ENCODE peak calls at places on chromosome 17, in eight cellular contexts. Q is NT2/D1, Z is uterus, O is dorsolateral prefrontal cortex, I is lower leg skin, J is AG09309, V is pancreas, N is heart right ventricle. S is an unnamed sample.

GRCh38 chr17:50047083-50047482 is 8.8 kb upstream of the ITGA3 start:
- DNase-seq in Q (no peak), Z (no peak), O (no peak), I (no peak), J (no peak), V (no peak), N (no peak), S (no peak)

GRCh38 chr17:37701424-37702020 is 43.3 kb downstream of the HNF1B start:
- DNase-seq in Q (no peak), Z (no peak), O (no peak), I (no peak), J (no peak), V (peak), N (peak), S (peak)

GRCh38 chr17:62703269-62703775 is 75.9 kb downstream of the MRC2 start:
- DNase-seq in Q (no peak), Z (peak), O (no peak), I (no peak), J (no peak), V (no peak), N (no peak), S (peak)

GRCh38 chr17:5011928-5012327 is 14.2 kb downstream of the KIF1C start:
- DNase-seq in Q (no peak), Z (no peak), O (no peak), I (no peak), J (no peak), V (no peak), N (no peak), S (no peak)

GRCh38 chr17:29594441-29595090 is 1.6 kb downstream of the ANKRD13B start:
- DNase-seq in Q (no peak), Z (peak), O (no peak), I (no peak), J (no peak), V (no peak), N (no peak), S (no peak)

GRCh38 chr17:81563861-81564586 is 11.9 kb upstream of the FAAP100 start:
- DNase-seq in Q (no peak), Z (no peak), O (no peak), I (no peak), J (peak), V (no peak), N (no peak), S (no peak)

GRCh38 chr17:74892974-74893911 is at the start of gene FADS6:
- DNase-seq in Q (no peak), Z (no peak), O (no peak), I (no peak), J (no peak), V (no peak), N (no peak), S (no peak)

GRCh38 chr17:82752371-82753200 is 721 bp downstream of the TBCD start:
- DNase-seq in Q (no peak), Z (no peak), O (no peak), I (no peak), J (no peak), V (peak), N (peak), S (peak)

GRCh38 chr17:15334266-15334665 is 7.1 kb downstream of the TEKT3 start:
- DNase-seq in Q (no peak), Z (no peak), O (no peak), I (no peak), J (no peak), V (no peak), N (no peak), S (no peak)

GRCh38 chr17:62869885-62870580 is 61.9 kb upstream of the MARCHF10 start:
- DNase-seq in Q (peak), Z (no peak), O (no peak), I (no peak), J (no peak), V (no peak), N (no peak), S (no peak)

GRCh38 chr17:30812218-30813177 is 12.0 kb downstream of the CRLF3 start:
- DNase-seq in Q (no peak), Z (no peak), O (no peak), I (no peak), J (no peak), V (no peak), N (no peak), S (no peak)

GRCh38 chr17:39134878-39135277 is 16.6 kb downstream of the PLXDC1 start:
- DNase-seq in Q (no peak), Z (no peak), O (no peak), I (no peak), J (no peak), V (no peak), N (no peak), S (no peak)

GRCh38 chr17:50675627-50676026 is 32.1 kb downstream of the ANKRD40 start:
- DNase-seq in Q (no peak), Z (no peak), O (no peak), I (peak), J (no peak), V (peak), N (no peak), S (no peak)

GRCh38 chr17:2416010-2416734 is 15.3 kb upstream of the MNT start:
- DNase-seq in Q (no peak), Z (peak), O (peak), I (peak), J (peak), V (peak), N (peak), S (peak)

DNA sequence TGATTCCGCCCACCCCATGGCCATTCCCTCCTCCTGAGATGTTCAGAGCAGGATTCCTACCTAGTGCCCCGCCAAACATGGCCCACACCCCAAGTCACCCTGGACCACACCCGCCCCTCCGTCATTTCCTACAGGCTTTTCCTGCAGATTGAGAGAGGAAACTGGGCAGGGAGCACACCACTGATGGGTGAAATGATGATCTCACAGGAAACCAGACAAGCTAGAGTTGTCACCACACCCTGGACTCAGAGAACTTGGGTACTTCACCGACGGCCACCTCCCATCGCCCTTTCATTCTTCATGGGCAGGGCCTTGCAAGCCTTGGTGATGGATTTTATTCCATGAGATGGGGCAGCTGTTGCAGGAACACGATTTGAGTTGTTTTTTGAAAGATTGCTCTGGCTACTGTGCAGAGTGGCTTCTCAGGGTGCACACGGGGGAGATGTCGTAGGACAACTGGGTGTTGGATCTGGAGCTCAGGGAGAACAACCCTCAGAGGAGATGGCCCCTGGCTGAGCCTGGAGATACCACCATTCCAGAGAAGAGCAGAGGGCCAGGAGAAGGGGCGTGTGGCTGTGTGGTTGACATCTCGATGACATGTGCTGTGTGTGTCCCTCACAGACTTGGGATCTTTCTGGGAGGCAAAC is 7.4 kb upstream of the B9D1 start:
- DNase-seq in Q (no peak), Z (peak), O (peak), I (peak), J (no peak), V (peak), N (no peak), S (peak)
- H3K4me3 ChIP-seq in Q (no peak), Z (no peak), O (no peak), I (no peak), J (no peak), V (no peak), N (no peak), S (no peak)

GRCh38 chr17:79189264-79189663 is 114.6 kb downstream of the ENGASE start:
- DNase-seq in Q (no peak), Z (no peak), O (no peak), I (no peak), J (no peak), V (no peak), N (no peak), S (no peak)

GRCh38 chr17:79188679-79189078 is 114.1 kb downstream of the ENGASE start:
- DNase-seq in Q (no peak), Z (no peak), O (no peak), I (no peak), J (no peak), V (no peak), N (no peak), S (no peak)

GRCh38 chr17:79196913-79197312 is 122.3 kb downstream of the ENGASE start:
- DNase-seq in Q (no peak), Z (no peak), O (no peak), I (no peak), J (no peak), V (no peak), N (no peak), S (no peak)

GRCh38 chr17:79191270-79191934 is 116.8 kb downstream of the ENGASE start:
- DNase-seq in Q (no peak), Z (no peak), O (no peak), I (no peak), J (no peak), V (no peak), N (no peak), S (no peak)

GRCh38 chr17:79192503-79193500 is 118.2 kb downstream of the ENGASE start:
- DNase-seq in Q (peak), Z (no peak), O (no peak), I (no peak), J (no peak), V (peak), N (peak), S (no peak)
- H3K4me3 ChIP-seq in Q (no peak), Z (no peak), O (no peak), I (no peak), J (no peak), V (no peak), N (no peak), S (no peak)

DNA sequence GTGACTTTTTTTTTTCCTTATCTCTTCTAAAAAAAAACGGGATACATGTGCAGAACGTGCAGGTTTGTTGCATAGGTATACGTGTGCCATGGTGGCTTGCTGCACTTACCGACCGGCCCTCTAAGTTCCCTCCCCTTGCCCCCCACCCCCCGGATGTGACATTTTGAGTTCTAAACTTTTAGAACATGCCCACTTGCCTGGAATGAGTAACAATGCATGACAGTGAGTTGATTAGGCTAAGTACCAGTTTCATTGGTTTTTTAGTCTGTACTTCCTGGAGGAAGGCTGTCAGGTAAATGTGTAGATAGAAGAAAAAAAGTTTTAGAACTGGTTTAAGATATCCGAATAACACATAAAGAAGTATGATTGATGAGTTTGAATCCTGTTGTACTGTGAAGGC is 4.0 kb downstream of the BPTF start:
- DNase-seq in Q (no peak), Z (no peak), O (no peak), I (no peak), J (no peak), V (no peak), N (no peak), S (no peak)
- H3K4me3 ChIP-seq in Q (no peak), Z (no peak), O (peak), I (no peak), J (no peak), V (no peak), N (no peak), S (no peak)

GRCh38 chr17:77280304-77280910 is 139.6 kb downstream of the SEC14L1 start:
- DNase-seq in Q (no peak), Z (no peak), O (no peak), I (no peak), J (peak), V (no peak), N (no peak), S (no peak)
- H3K4me3 ChIP-seq in Q (peak), Z (peak), O (peak), I (no peak), J (peak), V (peak), N (no peak), S (no peak)

GRCh38 chr17:78253946-78254672 is 22.7 kb downstream of the TMEM235 start:
- DNase-seq in Q (peak), Z (peak), O (peak), I (peak), J (no peak), V (peak), N (peak), S (peak)

GRCh38 chr17:78251773-78252103 is 20.3 kb downstream of the TMEM235 start:
- DNase-seq in Q (no peak), Z (no peak), O (no peak), I (no peak), J (no peak), V (no peak), N (no peak), S (no peak)

GRCh38 chr17:78250891-78251772 is 19.7 kb downstream of the TMEM235 start:
- DNase-seq in Q (peak), Z (peak), O (peak), I (peak), J (no peak), V (peak), N (peak), S (peak)

GRCh38 chr17:78252701-78253635 is 21.5 kb downstream of the TMEM235 start:
- DNase-seq in Q (no peak), Z (no peak), O (no peak), I (no peak), J (no peak), V (peak), N (no peak), S (no peak)

DNA sequence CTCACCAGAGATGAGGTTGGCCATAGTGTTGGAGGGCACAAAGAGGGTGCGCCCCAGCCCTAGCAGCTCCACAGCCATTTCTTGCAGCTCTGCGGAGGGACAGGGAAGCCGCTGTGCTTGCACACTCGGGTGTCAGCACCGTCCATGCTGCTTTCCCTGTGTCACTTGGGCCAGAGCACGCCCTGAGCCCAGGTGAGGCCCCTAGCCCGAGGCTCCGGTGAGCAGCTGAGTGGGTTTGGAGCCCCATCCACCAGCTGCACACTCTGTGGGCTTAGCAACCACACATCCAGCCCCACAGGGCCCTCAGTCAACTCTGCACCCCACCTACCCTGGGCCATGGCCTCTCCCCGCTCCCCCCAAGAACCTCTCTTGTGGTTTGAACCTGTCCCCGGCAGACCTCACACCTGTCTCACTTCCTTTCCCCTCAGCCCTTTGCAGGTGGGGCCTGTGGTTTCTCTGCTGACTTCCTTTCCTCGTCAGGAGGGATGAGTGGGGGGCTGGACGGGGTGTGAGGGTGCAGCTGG is 20.7 kb downstream of the TMEM235 start:
- DNase-seq in Q (no peak), Z (no peak), O (no peak), I (no peak), J (no peak), V (peak), N (no peak), S (no peak)
- H3K4me3 ChIP-seq in Q (no peak), Z (no peak), O (no peak), I (no peak), J (no peak), V (no peak), N (no peak), S (no peak)

DNA sequence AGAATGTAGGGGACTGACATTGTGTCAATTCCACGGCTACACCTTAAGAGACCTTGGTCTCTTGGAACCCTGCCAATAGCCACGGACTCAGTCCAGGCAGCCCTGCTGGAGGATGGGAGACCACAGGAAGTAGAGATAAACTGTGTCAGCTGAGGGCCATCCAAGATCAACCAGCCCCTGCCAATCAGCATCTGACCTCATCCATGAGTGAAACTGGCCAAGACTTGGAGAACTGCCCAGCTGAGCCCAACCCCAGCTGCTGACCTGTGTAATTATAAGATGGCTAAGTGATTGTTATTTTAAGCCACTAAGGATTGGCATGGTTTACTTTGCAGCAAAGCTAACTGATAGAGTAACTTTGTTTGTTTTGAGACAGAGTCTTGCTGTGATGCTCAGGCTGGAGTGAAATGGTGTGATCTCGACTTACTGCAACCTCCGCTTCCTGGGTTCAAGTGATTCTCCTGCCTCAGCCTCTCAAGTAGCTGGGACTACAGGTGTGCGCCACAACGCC is 13.3 kb upstream of the YWHAE start:
- DNase-seq in Q (no peak), Z (peak), O (no peak), I (no peak), J (no peak), V (peak), N (peak), S (peak)
- H3K4me3 ChIP-seq in Q (no peak), Z (no peak), O (no peak), I (no peak), J (no peak), V (no peak), N (no peak), S (no peak)

GRCh38 chr17:16975266-16975651 is 3.3 kb upstream of the TNFRSF13B start:
- DNase-seq in Q (no peak), Z (no peak), O (no peak), I (peak), J (no peak), V (no peak), N (no peak), S (no peak)

GRCh38 chr17:16975744-16976625 is 4.1 kb upstream of the TNFRSF13B start:
- DNase-seq in Q (no peak), Z (no peak), O (no peak), I (peak), J (no peak), V (no peak), N (no peak), S (no peak)

GRCh38 chr17:16974569-16975265 is 2.8 kb upstream of the TNFRSF13B start:
- DNase-seq in Q (no peak), Z (no peak), O (no peak), I (peak), J (no peak), V (no peak), N (no peak), S (no peak)

GRCh38 chr17:16977932-16978331 is 6.0 kb upstream of the TNFRSF13B start:
- DNase-seq in Q (no peak), Z (no peak), O (no peak), I (peak), J (no peak), V (no peak), N (no peak), S (no peak)

GRCh38 chr17:16976686-16977550 is 5.0 kb upstream of the TNFRSF13B start:
- DNase-seq in Q (no peak), Z (no peak), O (no peak), I (peak), J (no peak), V (no peak), N (no peak), S (no peak)
- H3K4me3 ChIP-seq in Q (no peak), Z (no peak), O (no peak), I (no peak), J (no peak), V (no peak), N (no peak), S (no peak)

GRCh38 chr17:76267051-76267576 is 2.0 kb downstream of the UBALD2 start:
- DNase-seq in Q (no peak), Z (no peak), O (no peak), I (no peak), J (no peak), V (no peak), N (no peak), S (no peak)
- H3K4me3 ChIP-seq in Q (peak), Z (peak), O (peak), I (no peak), J (peak), V (peak), N (no peak), S (no peak)

GRCh38 chr17:69058165-69058564 is 2.6 kb downstream of the ABCA9 start:
- DNase-seq in Q (no peak), Z (no peak), O (no peak), I (no peak), J (no peak), V (no peak), N (no peak), S (no peak)

GRCh38 chr17:69057280-69057679 is 3.4 kb downstream of the ABCA9 start:
- DNase-seq in Q (no peak), Z (no peak), O (no peak), I (no peak), J (no peak), V (no peak), N (no peak), S (no peak)

GRCh38 chr17:69061901-69062556 is 1.3 kb upstream of the ABCA9 start:
- DNase-seq in Q (no peak), Z (no peak), O (no peak), I (no peak), J (no peak), V (no peak), N (no peak), S (no peak)

GRCh38 chr17:69060835-69061234 is at the start of gene ABCA9:
- DNase-seq in Q (no peak), Z (peak), O (no peak), I (no peak), J (peak), V (no peak), N (no peak), S (no peak)

DNA sequence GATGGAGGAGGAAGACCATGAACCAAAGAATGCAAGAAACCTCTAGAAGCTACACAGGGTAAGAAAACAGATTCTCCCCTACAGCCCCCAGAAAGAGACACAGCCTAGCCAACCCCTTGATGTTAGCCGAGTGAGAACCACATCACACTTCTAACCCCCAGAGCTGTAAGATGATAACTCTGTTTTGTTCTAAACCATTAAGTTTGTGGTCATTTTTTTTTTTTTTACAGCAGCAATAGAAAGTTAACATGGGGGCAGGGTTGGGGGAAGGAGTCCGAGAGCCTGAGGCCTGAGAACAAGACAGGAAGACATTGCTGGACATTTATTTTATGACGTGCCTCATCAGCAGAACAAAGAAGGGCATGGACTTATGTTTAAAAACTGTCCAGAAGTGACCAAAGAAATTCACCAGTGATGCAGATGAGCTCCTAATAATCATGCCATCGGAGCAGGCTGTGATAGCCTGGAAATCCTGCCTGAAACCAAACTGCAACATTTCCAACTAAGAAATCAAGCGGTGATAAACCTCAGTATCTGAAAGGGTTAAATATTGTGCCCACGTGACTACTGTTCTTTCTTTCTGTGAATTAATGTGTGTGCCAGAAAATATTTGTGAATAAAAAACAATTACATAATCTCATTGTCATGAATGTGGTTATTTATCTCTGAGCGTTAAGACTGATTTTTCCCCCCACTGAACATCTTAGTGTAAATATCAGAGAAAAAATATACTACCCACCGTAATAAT is 1.1 kb downstream of the ABCA9 start:
- DNase-seq in Q (no peak), Z (no peak), O (no peak), I (no peak), J (no peak), V (no peak), N (no peak), S (no peak)
- H3K4me3 ChIP-seq in Q (no peak), Z (peak), O (peak), I (no peak), J (no peak), V (no peak), N (peak), S (no peak)

S was measured in aorta.